ENCODE peak calls at places on chromosomes 2 and 18, in ten cellular contexts. Q is bronchial epithelial cell, I is epithelial cell of esophagus, X is tibial artery, W is B cell, C is adrenal gland, K is astrocyte of the spinal cord, R is PC-3, P is psoas muscle, N is thoracic aorta. T is an unnamed sample.

GRCh38 chr2:196971574-196972279 is 45.2 kb upstream of the PGAP1 start:
- DNase-seq in Q (peak; percentile 39), I (peak; percentile 44), X (no peak), W (no peak), C (no peak), K (no peak), R (no peak), P (no peak), N (no peak), T (no peak)

GRCh38 chr2:216073773-216074172 is 7.8 kb downstream of the PECR start:
- DNase-seq in Q (no peak), I (no peak), X (no peak), W (no peak), C (no peak), K (no peak), R (no peak), P (no peak), N (no peak), T (no peak)

GRCh38 chr2:188870289-188870688 is 103.9 kb upstream of the COL3A1 start:
- DNase-seq in Q (peak; percentile 88), I (peak; percentile 88), X (no peak), W (no peak), C (no peak), K (peak; percentile 80), R (no peak), P (no peak), N (no peak), T (peak; percentile 58)

GRCh38 chr2:28286678-28287077 is 106.0 kb upstream of the FOSL2 start:
- DNase-seq in Q (no peak), I (no peak), X (no peak), W (no peak), C (no peak), K (peak; percentile 62), R (no peak), P (no peak), N (no peak), T (no peak)

GRCh38 chr2:204249437-204249836 is 295.8 kb upstream of the PARD3B start:
- DNase-seq in Q (no peak), I (no peak), X (no peak), W (no peak), C (no peak), K (no peak), R (no peak), P (no peak), N (no peak), T (no peak)

GRCh38 chr18:12283256-12283655 is 24.8 kb upstream of the TUBB6 start:
- DNase-seq in Q (peak; percentile 94), I (peak; percentile 96), X (no peak), W (no peak), C (no peak), K (peak; percentile 38), R (peak; percentile 86), P (no peak), N (no peak), T (peak; percentile 53)

GRCh38 chr2:9830685-9831410 is 12.4 kb upstream of the TAF1B start:
- DNase-seq in Q (peak; percentile 33), I (no peak), X (no peak), W (no peak), C (no peak), K (no peak), R (no peak), P (no peak), N (no peak), T (no peak)

GRCh38 chr18:2903006-2903405 is 56.2 kb downstream of the EMILIN2 start:
- DNase-seq in Q (peak; percentile 51), I (peak; percentile 60), X (peak; percentile 68), W (no peak), C (no peak), K (peak; percentile 78), R (peak; percentile 68), P (peak; percentile 71), N (no peak), T (peak; percentile 63)

GRCh38 chr2:10961490-10961875 is 49.7 kb downstream of the KCNF1 start:
- DNase-seq in Q (no peak), I (no peak), X (no peak), W (no peak), C (no peak), K (no peak), R (no peak), P (no peak), N (no peak), T (no peak)

DNA sequence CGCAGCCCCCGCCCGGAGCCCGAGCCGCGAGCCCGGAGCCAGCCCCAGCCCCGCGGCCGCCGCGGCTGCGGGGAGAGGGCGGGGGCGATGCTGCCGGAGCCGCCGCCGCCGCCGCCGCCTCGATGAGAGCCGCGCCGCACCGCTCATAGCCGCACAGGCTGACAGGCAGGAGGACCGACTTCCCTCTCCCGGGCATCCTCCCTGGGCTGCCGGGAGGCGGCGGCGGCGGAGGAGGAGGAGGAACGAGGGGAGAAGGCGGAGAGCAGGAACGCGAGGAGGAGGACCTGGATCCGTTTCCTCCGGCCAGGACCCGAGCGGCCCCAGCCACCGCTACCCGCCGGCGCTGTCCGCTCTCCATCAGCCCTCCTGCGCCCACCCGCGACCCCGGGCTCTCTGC is 370 bp downstream of the KLHL29 start:
- DNase-seq in Q (no peak), I (peak; percentile 55), X (peak; percentile 34), W (peak; percentile 50), C (peak; percentile 63), K (peak; percentile 49), R (peak; percentile 35), P (peak; percentile 37), N (no peak), T (peak; percentile 48)
- TF ChIP-seq CTCF in Q (no peak), I (no peak), X (peak; percentile 10), W (no peak), C (no peak), K (no peak), R (no peak), P (no peak), N (no peak), T (no peak)

DNA sequence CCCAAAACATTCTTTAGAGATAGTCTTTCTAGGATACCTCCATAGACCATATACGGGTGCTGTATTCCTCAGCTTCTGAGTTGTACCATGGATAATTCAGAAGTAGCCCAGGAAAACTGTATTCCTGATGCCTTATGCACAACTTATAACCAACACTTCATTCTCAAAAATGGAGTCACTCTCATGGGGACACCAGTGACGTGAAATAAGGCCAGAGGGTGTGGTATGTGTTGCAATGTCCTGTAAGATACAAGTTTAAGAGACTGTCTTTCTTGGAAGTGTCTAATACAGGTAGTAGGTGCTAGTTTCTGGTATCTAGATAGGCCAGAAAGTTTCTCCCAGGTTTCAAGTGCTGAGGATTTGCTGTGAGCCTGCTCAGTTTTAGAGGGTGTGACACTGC is 36.1 kb downstream of the COX7A2L start:
- DNase-seq in Q (no peak), I (no peak), X (no peak), W (no peak), C (no peak), K (no peak), R (no peak), P (no peak), N (no peak), T (no peak)
- TF ChIP-seq CTCF in Q (no peak), I (no peak), X (no peak), W (no peak), C (no peak), K (no peak), R (no peak), P (no peak), N (no peak), T (no peak)

GRCh38 chr2:162890690-162891311 is 52.2 kb upstream of the KCNH7 start:
- DNase-seq in Q (peak; percentile 72), I (peak; percentile 74), X (no peak), W (peak; percentile 4), C (no peak), K (peak; percentile 80), R (peak; percentile 71), P (no peak), N (no peak), T (peak; percentile 80)
- TF ChIP-seq CTCF in Q (peak; percentile 62), I (peak; percentile 93), X (peak; percentile 8), W (peak; percentile 62), C (peak; percentile 59), K (peak; percentile 81), R (peak; percentile 95), P (peak; percentile 23), N (peak; percentile 19), T (peak; percentile 85)

DNA sequence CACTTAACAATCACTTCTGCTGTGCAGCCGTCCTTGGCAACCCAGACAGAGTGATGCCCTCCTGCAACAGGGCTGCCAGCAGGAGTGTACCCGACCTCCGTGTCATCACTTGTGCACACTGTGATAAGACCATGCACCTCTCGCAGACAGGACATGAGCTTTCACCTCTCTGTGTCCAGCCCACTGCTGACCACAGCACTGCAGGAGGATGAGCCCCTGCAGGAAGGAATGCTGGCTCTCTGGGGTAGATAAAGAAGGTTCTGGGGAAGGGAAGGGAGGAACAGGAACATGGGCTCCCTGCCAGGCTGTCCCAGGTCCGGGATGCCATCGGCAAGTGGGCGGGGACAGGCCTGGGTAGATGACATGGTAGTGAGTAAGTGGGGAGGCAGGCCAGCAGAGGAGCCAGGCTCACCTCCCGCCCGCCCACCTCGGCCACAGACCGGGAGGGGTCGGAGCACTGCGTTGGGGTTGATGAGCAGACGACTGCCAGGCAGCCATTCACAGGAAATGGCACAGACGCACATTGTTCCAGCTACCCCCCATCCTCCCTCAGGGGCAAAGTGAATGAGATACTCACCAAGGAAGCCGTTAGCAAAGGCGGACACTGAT is 18.6 kb upstream of the COL6A3 start:
- DNase-seq in Q (peak; percentile 98), I (peak; percentile 93), X (no peak), W (no peak), C (no peak), K (peak; percentile 95), R (peak; percentile 97), P (no peak), N (no peak), T (peak; percentile 92)
- TF ChIP-seq CTCF in Q (no peak), I (no peak), X (no peak), W (no peak), C (no peak), K (peak; percentile 26), R (peak; percentile 38), P (no peak), N (no peak), T (no peak)